ENCODE peak calls at places on chromosomes 3 and 15, in ten cellular contexts. P is keratinocyte; Y is head of caudate nucleus; A is NCI-H524; R is HEK293T; Q is left ventricle myocardium inferior; D is NCI-H1092 treated with DMSO at 0.1 percent for 48 hours; G is naive thymus-derived CD8-positive, alpha-beta T cell; V is stimulated activated naive CD4-positive, alpha-beta T cell; U is NCI-H526. M is an unnamed sample.

GRCh38 chr3:175187586-175187985 is 328.5 kb downstream of the NAALADL2 start:
- DNase-seq in P (no peak), Y (no peak), A (no peak), R (no peak), Q (no peak), D (peak; percentile 74), G (no peak), V (no peak), U (no peak), M (peak; percentile 89)

GRCh38 chr3:150349314-150350097 is 58.6 kb upstream of the TSC22D2 start:
- DNase-seq in P (no peak), Y (peak; percentile 69), A (no peak), R (no peak), Q (peak; percentile 69), D (no peak), G (no peak), V (no peak), U (no peak), M (no peak)

GRCh38 chr3:19645093-19645492 is 288.9 kb downstream of the EFHB start:
- DNase-seq in P (no peak), Y (no peak), A (peak; percentile 75), R (no peak), Q (no peak), D (no peak), G (no peak), V (no peak), U (no peak), M (no peak)

GRCh38 chr3:66196633-66197032 is 24.2 kb upstream of the SLC25A26 start:
- DNase-seq in P (no peak), Y (no peak), A (peak; percentile 3), R (no peak), Q (no peak), D (peak; percentile 1), G (no peak), V (no peak), U (no peak), M (no peak)

GRCh38 chr15:86849563-86849962 is 769.9 kb downstream of the AGBL1 start:
- DNase-seq in P (no peak), Y (no peak), A (no peak), R (no peak), Q (peak; percentile 37), D (no peak), G (no peak), V (no peak), U (no peak), M (no peak)

GRCh38 chr3:46482632-46483311 is 15.0 kb upstream of the RTP3 start:
- DNase-seq in P (peak; percentile 56), Y (no peak), A (no peak), R (no peak), Q (no peak), D (no peak), G (no peak), V (no peak), U (no peak), M (no peak)

GRCh38 chr3:57087361-57088092 is 27.1 kb downstream of the SPATA12 start:
- DNase-seq in P (no peak), Y (no peak), A (no peak), R (no peak), Q (no peak), D (no peak), G (no peak), V (no peak), U (no peak), M (no peak)

GRCh38 chr15:76431936-76432335 is 95.4 kb downstream of the ISL2 start:
- DNase-seq in P (no peak), Y (no peak), A (no peak), R (no peak), Q (no peak), D (no peak), G (no peak), V (no peak), U (no peak), M (no peak)

GRCh38 chr3:65200312-65200711 is 512.5 kb upstream of the ADAMTS9 start:
- DNase-seq in P (no peak), Y (no peak), A (peak; percentile 27), R (no peak), Q (no peak), D (no peak), G (no peak), V (no peak), U (no peak), M (peak; percentile 15)

GRCh38 chr15:58260186-58260910 is 122.2 kb downstream of the AQP9 start:
- DNase-seq in P (no peak), Y (no peak), A (peak; percentile 62), R (no peak), Q (peak; percentile 35), D (peak; percentile 57), G (no peak), V (no peak), U (no peak), M (peak; percentile 30)

GRCh38 chr15:31554261-31554660 is 227.6 kb downstream of the KLF13 start:
- DNase-seq in P (peak; percentile 30), Y (no peak), A (no peak), R (no peak), Q (peak; percentile 61), D (no peak), G (no peak), V (no peak), U (no peak), M (no peak)

GRCh38 chr3:43686333-43686699 is 4.4 kb upstream of the ABHD5 start:
- DNase-seq in P (no peak), Y (no peak), A (no peak), R (no peak), Q (no peak), D (no peak), G (no peak), V (no peak), U (no peak), M (no peak)

M was measured in NCI-H1417.